ENCODE peak calls at places on chromosomes 12 and 14, in seven cellular contexts. C, E, Y, X, D, L and N are unnamed samples.
A peak's percentile ranks its signal among the peaks of the same experiment; 100 is the strongest.

GRCh38 chr12:107990325-107990724 is 138.8 kb upstream of the WSCD2 start:
- DNase-seq in C (no peak), E (no peak), Y (peak; percentile 4), X (peak; percentile 74), D (peak; percentile 37), L (peak; percentile 12), N (no peak)

GRCh38 chr14:98408713-98409112 is 863.3 kb downstream of the BCL11B start:
- DNase-seq in C (no peak), E (no peak), Y (no peak), X (peak; percentile 79), D (no peak), L (no peak), N (no peak)

GRCh38 chr14:104107101-104107581 is 21.6 kb downstream of the ASPG start:
- DNase-seq in C (no peak), E (no peak), Y (no peak), X (no peak), D (no peak), L (no peak), N (peak; percentile 78)

GRCh38 chr12:83016226-83016835 is 329.6 kb downstream of the TMTC2 start:
- DNase-seq in C (peak; percentile 32), E (peak; percentile 84), Y (peak; percentile 4), X (no peak), D (no peak), L (peak; percentile 21), N (peak; percentile 30)

GRCh38 chr14:24298892-24299254 is 707 bp downstream of the DHRS1 start:
- DNase-seq in C (no peak), E (no peak), Y (peak; percentile 60), X (no peak), D (no peak), L (no peak), N (no peak)

GRCh38 chr14:95285566-95285965 is 34.1 kb downstream of the CLMN start:
- DNase-seq in C (no peak), E (no peak), Y (no peak), X (no peak), D (no peak), L (no peak), N (no peak)

GRCh38 chr14:62409909-62410308 is 635.3 kb downstream of the KCNH5 start:
- DNase-seq in C (no peak), E (no peak), Y (no peak), X (no peak), D (no peak), L (no peak), N (no peak)

GRCh38 chr12:40622246-40622838 is 69.9 kb upstream of the CNTN1 start:
- DNase-seq in C (peak; percentile 69), E (no peak), Y (peak; percentile 35), X (no peak), D (peak; percentile 56), L (peak; percentile 90), N (no peak)

GRCh38 chr12:68792952-68793351 is 15.0 kb upstream of the MDM2 start:
- DNase-seq in C (no peak), E (no peak), Y (peak; percentile 81), X (no peak), D (peak; percentile 65), L (no peak), N (no peak)

GRCh38 chr12:131773582-131774221 is 54.5 kb upstream of the MMP17 start:
- DNase-seq in C (no peak), E (no peak), Y (no peak), X (no peak), D (no peak), L (no peak), N (peak; percentile 66)

GRCh38 chr12:10293570-10294227 is 14.0 kb upstream of the KLRD1 start:
- DNase-seq in C (no peak), E (no peak), Y (no peak), X (no peak), D (no peak), L (no peak), N (no peak)

GRCh38 chr14:71739273-71739990 is 192.8 kb upstream of the RGS6 start:
- DNase-seq in C (no peak), E (no peak), Y (peak; percentile 14), X (no peak), D (peak; percentile 53), L (no peak), N (no peak)

GRCh38 chr12:24015771-24016170 is 66.3 kb upstream of the SOX5 start:
- DNase-seq in C (no peak), E (no peak), Y (no peak), X (no peak), D (no peak), L (no peak), N (no peak)

GRCh38 chr14:105528197-105528858 is 1.9 kb downstream of the TMEM121 start:
- DNase-seq in C (peak; percentile 80), E (peak; percentile 87), Y (peak; percentile 76), X (no peak), D (peak; percentile 97), L (peak; percentile 67), N (peak; percentile 96)

GRCh38 chr12:8629486-8630033 is 16.9 kb upstream of the AICDA start:
- DNase-seq in C (no peak), E (no peak), Y (no peak), X (no peak), D (no peak), L (no peak), N (no peak)

GRCh38 chr14:36254020-36254614 is 66.3 kb downstream of the MBIP start:
- DNase-seq in C (no peak), E (no peak), Y (no peak), X (no peak), D (no peak), L (no peak), N (no peak)

GRCh38 chr12:121860257-121860656 is 1.6 kb upstream of the HPD start:
- DNase-seq in C (no peak), E (no peak), Y (no peak), X (no peak), D (no peak), L (no peak), N (no peak)

GRCh38 chr14:90278199-90279175 is 22.1 kb downstream of the PSMC1 start:
- DNase-seq in C (no peak), E (no peak), Y (no peak), X (no peak), D (no peak), L (no peak), N (no peak)

GRCh38 chr14:90277581-90278198 is 21.3 kb downstream of the PSMC1 start:
- DNase-seq in C (no peak), E (no peak), Y (no peak), X (no peak), D (no peak), L (no peak), N (no peak)

GRCh38 chr14:90275455-90275814 is 19.1 kb downstream of the PSMC1 start:
- DNase-seq in C (no peak), E (no peak), Y (no peak), X (no peak), D (no peak), L (no peak), N (no peak)

GRCh38 chr14:90275820-90276219 is 19.5 kb downstream of the PSMC1 start:
- DNase-seq in C (no peak), E (no peak), Y (no peak), X (no peak), D (no peak), L (no peak), N (no peak)

DNA sequence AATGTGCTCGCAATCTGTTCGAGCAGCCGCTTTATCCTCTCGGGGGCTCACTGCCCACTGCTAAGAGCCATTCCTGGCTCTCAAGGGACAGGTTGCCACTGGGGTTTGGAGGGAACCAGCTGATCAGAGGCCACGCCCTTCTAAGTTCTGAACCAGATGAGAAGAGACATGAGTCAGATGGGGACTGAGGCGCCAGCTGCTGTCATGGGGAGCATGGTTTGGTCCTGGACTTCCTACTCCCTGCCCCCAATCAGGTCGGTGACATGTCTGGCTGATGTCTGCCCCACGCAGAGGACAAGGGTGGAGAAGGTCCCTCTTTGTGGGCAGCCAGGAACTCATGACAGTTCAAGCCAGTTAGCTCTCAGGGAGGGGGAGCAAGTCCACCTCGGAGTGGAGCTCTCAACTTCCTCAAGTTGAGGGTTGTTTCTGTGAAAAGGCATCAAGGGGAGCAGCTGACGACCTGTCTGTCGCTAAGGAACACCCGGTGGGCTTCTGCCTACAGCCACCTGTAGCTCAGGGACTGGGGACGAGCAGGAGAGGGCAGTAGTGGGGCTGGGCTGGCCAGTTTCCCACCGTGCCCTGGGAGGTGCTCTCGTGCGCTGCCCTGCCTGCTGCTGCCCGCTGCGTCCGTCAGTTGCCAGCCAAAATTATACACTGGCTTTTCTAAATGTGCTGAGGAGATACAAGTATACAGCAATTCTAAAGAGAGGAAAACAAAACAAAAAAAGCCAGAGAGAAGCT is 20.4 kb downstream of the PSMC1 start:
- DNase-seq in C (no peak), E (no peak), Y (no peak), X (no peak), D (no peak), L (no peak), N (peak; percentile 38)
- H3K27ac ChIP-seq in C (no peak overlapping the region), E (no peak overlapping the region), Y (no peak overlapping the region), X (no peak overlapping the region), D (no peak overlapping the region), L (no peak overlapping the region), N (no peak overlapping the region)

GRCh38 chr12:31005944-31006361 is 67.7 kb upstream of the DDX11 start:
- DNase-seq in C (no peak), E (peak; percentile 38), Y (peak; percentile 48), X (no peak), D (peak; percentile 6), L (no peak), N (no peak)

GRCh38 chr12:31006416-31007152 is 67.1 kb upstream of the DDX11 start:
- DNase-seq in C (no peak), E (peak; percentile 48), Y (no peak), X (no peak), D (no peak), L (no peak), N (no peak)

GRCh38 chr12:31003861-31004640 is 69.6 kb upstream of the DDX11 start:
- DNase-seq in C (no peak), E (peak; percentile 48), Y (no peak), X (no peak), D (no peak), L (no peak), N (no peak)

GRCh38 chr12:31004666-31005065 is 69.0 kb upstream of the DDX11 start:
- DNase-seq in C (no peak), E (peak; percentile 46), Y (no peak), X (no peak), D (no peak), L (no peak), N (no peak)

GRCh38 chr12:31005256-31005943 is 68.3 kb upstream of the DDX11 start:
- DNase-seq in C (no peak), E (peak; percentile 55), Y (no peak), X (no peak), D (peak; percentile 9), L (no peak), N (no peak)
- H3K4me1 ChIP-seq in C (no peaks in the 10 kb centered on the region), E (no peaks in the 10 kb centered on the region), Y (peaks cover 25% of the 10 kb centered on the region), X (no peaks in the 10 kb centered on the region), D (peaks cover 3% of the 10 kb centered on the region), L (no peaks in the 10 kb centered on the region), N (peaks cover 7% of the 10 kb centered on the region)

GRCh38 chr14:65637780-65638179 is 225.2 kb downstream of the FUT8 start:
- DNase-seq in C (no peak), E (no peak), Y (no peak), X (no peak), D (no peak), L (no peak), N (no peak)
- TF ChIP-seq EP300 in C (no peak), E (no peak), Y (no peak), X (no peak), D (no peak), L (no peak), N (no peak)

DNA sequence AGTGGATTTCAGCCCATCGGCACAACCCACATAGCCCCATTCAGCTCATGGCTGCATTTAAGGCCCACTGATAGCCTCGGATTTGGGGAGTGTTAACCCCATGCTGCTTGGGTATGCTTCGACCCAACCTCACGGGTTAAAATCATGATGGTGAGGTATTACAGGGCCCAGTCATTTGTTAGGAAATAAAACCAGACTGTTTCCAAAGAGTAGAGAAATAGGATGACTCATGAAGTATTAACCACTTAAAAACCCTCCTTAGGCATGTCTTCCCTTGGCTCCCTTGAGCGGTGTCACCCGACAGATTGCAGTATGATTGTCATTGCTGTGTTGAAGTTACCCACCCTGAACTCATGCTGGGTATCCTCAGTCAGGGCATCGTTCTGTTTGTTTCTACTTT is 289.1 kb downstream of the CACNA1C start:
- DNase-seq in C (no peak), E (no peak), Y (no peak), X (no peak), D (no peak), L (no peak), N (no peak)
- H3K27ac ChIP-seq in C (no peak overlapping the region), E (peak overlapping the region; percentile 78), Y (no peak overlapping the region), X (peak overlapping the region; percentile 73), D (peak overlapping the region; percentile 25), L (no peak overlapping the region), N (no peak overlapping the region)